ENCODE peak calls at places on chromosomes 2 and 18, in ten cellular contexts. One of them, this sample, is unnamed. For H3K4me1, H3K36me3 and H3K9me3, the result is how much of the 10 kb centered on the place peaks cover.

GRCh38 chr2:72778410-72778809 is 47.4 kb downstream of the EXOC6B start:
- DNase-seq in HCT116: no peak
- DNase-seq in prostate gland: no peak
- DNase-seq in neural progenitor cell: no peak
- DNase-seq in right atrium auricular region: no peak
- DNase-seq in naive thymus-derived CD4-positive, alpha-beta T cell: no peak
- DNase-seq in fibroblast of lung: peak
- DNase-seq in mesenchymal stem cell: peak
- DNase-seq in left lung: no peak
- DNase-seq in SJSA1: no peak
- DNase-seq in this sample: no peak

GRCh38 chr2:17270894-17271293 is 247.3 kb downstream of the RAD51AP2 start:
- DNase-seq in fibroblast of lung: no peak
- DNase-seq in SJSA1: no peak
- DNase-seq in mesenchymal stem cell: no peak
- DNase-seq in prostate gland: no peak
- DNase-seq in neural progenitor cell: no peak
- DNase-seq in HCT116: no peak
- DNase-seq in left lung: no peak
- DNase-seq in naive thymus-derived CD4-positive, alpha-beta T cell: no peak
- DNase-seq in right atrium auricular region: no peak
- DNase-seq in this sample: no peak

GRCh38 chr2:134717706-134718094 is 1.1 kb downstream of the TMEM163 start:
- DNase-seq in mesenchymal stem cell: no peak
- DNase-seq in SJSA1: no peak
- DNase-seq in HCT116: no peak
- DNase-seq in right atrium auricular region: no peak
- DNase-seq in left lung: no peak
- DNase-seq in prostate gland: no peak
- DNase-seq in fibroblast of lung: no peak
- DNase-seq in neural progenitor cell: peak
- DNase-seq in naive thymus-derived CD4-positive, alpha-beta T cell: no peak
- DNase-seq in this sample: no peak

GRCh38 chr2:169131587-169132512 is 62.5 kb downstream of the DHRS9 start:
- DNase-seq in HCT116: peak
- DNase-seq in fibroblast of lung: peak
- DNase-seq in right atrium auricular region: no peak
- DNase-seq in SJSA1: no peak
- DNase-seq in left lung: no peak
- DNase-seq in naive thymus-derived CD4-positive, alpha-beta T cell: peak
- DNase-seq in mesenchymal stem cell: peak
- DNase-seq in neural progenitor cell: peak
- DNase-seq in prostate gland: no peak
- DNase-seq in this sample: no peak

GRCh38 chr18:22432672-22433137 is 15.0 kb upstream of the CTAGE1 start:
- DNase-seq in fibroblast of lung: peak
- DNase-seq in SJSA1: peak
- DNase-seq in mesenchymal stem cell: peak
- DNase-seq in naive thymus-derived CD4-positive, alpha-beta T cell: no peak
- DNase-seq in left lung: no peak
- DNase-seq in right atrium auricular region: peak
- DNase-seq in neural progenitor cell: no peak
- DNase-seq in HCT116: peak
- DNase-seq in prostate gland: no peak
- DNase-seq in this sample: peak

GRCh38 chr18:13435596-13436333 is 217.2 kb downstream of the LDLRAD4 start:
- DNase-seq in right atrium auricular region: no peak
- DNase-seq in left lung: no peak
- DNase-seq in HCT116: no peak
- DNase-seq in mesenchymal stem cell: peak
- DNase-seq in fibroblast of lung: peak
- DNase-seq in neural progenitor cell: no peak
- DNase-seq in naive thymus-derived CD4-positive, alpha-beta T cell: no peak
- DNase-seq in SJSA1: no peak
- DNase-seq in prostate gland: no peak
- DNase-seq in this sample: no peak

GRCh38 chr2:165295643-165296042 is 56.4 kb downstream of the SCN2A start:
- DNase-seq in prostate gland: no peak
- DNase-seq in mesenchymal stem cell: no peak
- DNase-seq in fibroblast of lung: no peak
- DNase-seq in neural progenitor cell: no peak
- DNase-seq in SJSA1: no peak
- DNase-seq in left lung: no peak
- DNase-seq in naive thymus-derived CD4-positive, alpha-beta T cell: no peak
- DNase-seq in HCT116: no peak
- DNase-seq in right atrium auricular region: no peak
- DNase-seq in this sample: no peak

GRCh38 chr2:198326431-198326830 is 522.0 kb downstream of the PLCL1 start:
- DNase-seq in prostate gland: no peak
- DNase-seq in right atrium auricular region: no peak
- DNase-seq in SJSA1: no peak
- DNase-seq in naive thymus-derived CD4-positive, alpha-beta T cell: peak
- DNase-seq in mesenchymal stem cell: no peak
- DNase-seq in neural progenitor cell: no peak
- DNase-seq in HCT116: no peak
- DNase-seq in fibroblast of lung: no peak
- DNase-seq in left lung: no peak
- DNase-seq in this sample: no peak

GRCh38 chr2:230714122-230714453 is 1.4 kb downstream of the CAB39 start:
- DNase-seq in naive thymus-derived CD4-positive, alpha-beta T cell: peak
- DNase-seq in neural progenitor cell: peak
- DNase-seq in SJSA1: peak
- DNase-seq in prostate gland: no peak
- DNase-seq in left lung: no peak
- DNase-seq in right atrium auricular region: no peak
- DNase-seq in mesenchymal stem cell: peak
- DNase-seq in fibroblast of lung: peak
- DNase-seq in HCT116: no peak
- DNase-seq in this sample: no peak

GRCh38 chr2:119484834-119485233 is 39.4 kb downstream of the SCTR start:
- DNase-seq in fibroblast of lung: no peak
- DNase-seq in right atrium auricular region: peak
- DNase-seq in left lung: no peak
- DNase-seq in HCT116: no peak
- DNase-seq in neural progenitor cell: no peak
- DNase-seq in mesenchymal stem cell: no peak
- DNase-seq in SJSA1: peak
- DNase-seq in naive thymus-derived CD4-positive, alpha-beta T cell: no peak
- DNase-seq in prostate gland: no peak
- DNase-seq in this sample: no peak

GRCh38 chr2:16559263-16559662 is 106.4 kb downstream of the CYRIA start:
- DNase-seq in fibroblast of lung: no peak
- DNase-seq in naive thymus-derived CD4-positive, alpha-beta T cell: no peak
- DNase-seq in HCT116: no peak
- DNase-seq in prostate gland: no peak
- DNase-seq in SJSA1: no peak
- DNase-seq in left lung: no peak
- DNase-seq in right atrium auricular region: no peak
- DNase-seq in mesenchymal stem cell: no peak
- DNase-seq in neural progenitor cell: no peak
- DNase-seq in this sample: no peak

DNA sequence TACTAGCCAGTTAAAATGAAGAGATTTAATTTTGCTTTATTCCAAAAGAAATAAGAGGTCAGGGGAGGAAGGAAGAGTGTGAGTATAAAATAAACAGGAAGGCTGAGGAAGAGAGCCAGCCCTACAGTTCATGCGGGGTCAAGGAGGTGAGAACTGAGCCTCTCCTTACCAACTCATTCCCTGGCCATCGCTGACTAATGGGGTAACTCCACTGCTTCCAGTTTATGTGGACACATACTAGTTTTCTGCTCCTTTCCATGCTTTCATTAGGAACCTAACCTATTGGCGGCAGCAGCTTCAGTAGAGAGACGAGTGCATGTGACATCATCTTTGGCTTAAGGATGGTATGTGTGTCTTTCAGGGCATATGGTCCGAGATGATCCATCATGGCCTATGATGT is 184.4 kb upstream of the OSR1 start:
- DNase-seq in prostate gland: no peak
- DNase-seq in mesenchymal stem cell: no peak
- DNase-seq in right atrium auricular region: no peak
- DNase-seq in neural progenitor cell: no peak
- DNase-seq in SJSA1: no peak
- DNase-seq in fibroblast of lung: peak
- DNase-seq in HCT116: no peak
- DNase-seq in left lung: no peak
- DNase-seq in naive thymus-derived CD4-positive, alpha-beta T cell: no peak
- DNase-seq in this sample: no peak
- H3K4me1 ChIP-seq in prostate gland: under half
- H3K4me1 ChIP-seq in mesenchymal stem cell: under half
- H3K4me1 ChIP-seq in right atrium auricular region: under half
- H3K4me1 ChIP-seq in neural progenitor cell: under half
- H3K4me1 ChIP-seq in SJSA1: under half
- H3K4me1 ChIP-seq in fibroblast of lung: under half
- H3K4me1 ChIP-seq in HCT116: under half
- H3K4me1 ChIP-seq in left lung: under half
- H3K4me1 ChIP-seq in naive thymus-derived CD4-positive, alpha-beta T cell: under half
- H3K4me1 ChIP-seq in this sample: under half

GRCh38 chr2:226775032-226775509 is 24.5 kb downstream of the IRS1 start:
- DNase-seq in mesenchymal stem cell: no peak
- DNase-seq in right atrium auricular region: no peak
- DNase-seq in fibroblast of lung: no peak
- DNase-seq in naive thymus-derived CD4-positive, alpha-beta T cell: no peak
- DNase-seq in neural progenitor cell: no peak
- DNase-seq in SJSA1: no peak
- DNase-seq in prostate gland: no peak
- DNase-seq in left lung: no peak
- DNase-seq in HCT116: no peak
- DNase-seq in this sample: no peak

GRCh38 chr2:226776104-226776503 is 23.5 kb downstream of the IRS1 start:
- DNase-seq in fibroblast of lung: no peak
- DNase-seq in right atrium auricular region: no peak
- DNase-seq in naive thymus-derived CD4-positive, alpha-beta T cell: no peak
- DNase-seq in mesenchymal stem cell: no peak
- DNase-seq in prostate gland: no peak
- DNase-seq in neural progenitor cell: no peak
- DNase-seq in HCT116: no peak
- DNase-seq in left lung: no peak
- DNase-seq in SJSA1: no peak
- DNase-seq in this sample: no peak

GRCh38 chr2:226771067-226771466 is 28.6 kb downstream of the IRS1 start:
- DNase-seq in prostate gland: no peak
- DNase-seq in naive thymus-derived CD4-positive, alpha-beta T cell: no peak
- DNase-seq in right atrium auricular region: no peak
- DNase-seq in SJSA1: no peak
- DNase-seq in HCT116: no peak
- DNase-seq in mesenchymal stem cell: no peak
- DNase-seq in fibroblast of lung: no peak
- DNase-seq in neural progenitor cell: no peak
- DNase-seq in left lung: no peak
- DNase-seq in this sample: no peak

GRCh38 chr2:226773291-226773690 is 26.3 kb downstream of the IRS1 start:
- DNase-seq in prostate gland: no peak
- DNase-seq in neural progenitor cell: no peak
- DNase-seq in HCT116: no peak
- DNase-seq in fibroblast of lung: no peak
- DNase-seq in right atrium auricular region: no peak
- DNase-seq in mesenchymal stem cell: no peak
- DNase-seq in SJSA1: no peak
- DNase-seq in naive thymus-derived CD4-positive, alpha-beta T cell: no peak
- DNase-seq in left lung: no peak
- DNase-seq in this sample: no peak

GRCh38 chr2:226772389-226773179 is 27.0 kb downstream of the IRS1 start:
- DNase-seq in HCT116: no peak
- DNase-seq in fibroblast of lung: no peak
- DNase-seq in naive thymus-derived CD4-positive, alpha-beta T cell: peak
- DNase-seq in neural progenitor cell: no peak
- DNase-seq in mesenchymal stem cell: peak
- DNase-seq in right atrium auricular region: no peak
- DNase-seq in SJSA1: no peak
- DNase-seq in prostate gland: no peak
- DNase-seq in left lung: no peak
- DNase-seq in this sample: no peak
- H3K36me3 ChIP-seq in HCT116: under half
- H3K36me3 ChIP-seq in fibroblast of lung: under half
- H3K36me3 ChIP-seq in naive thymus-derived CD4-positive, alpha-beta T cell: under half
- H3K36me3 ChIP-seq in neural progenitor cell: under half
- H3K36me3 ChIP-seq in mesenchymal stem cell: under half
- H3K36me3 ChIP-seq in right atrium auricular region: under half
- H3K36me3 ChIP-seq in SJSA1: under half
- H3K36me3 ChIP-seq in prostate gland: under half
- H3K36me3 ChIP-seq in left lung: under half
- H3K36me3 ChIP-seq in this sample: under half

GRCh38 chr2:157107460-157107859 is 150.0 kb upstream of the GALNT5 start:
- DNase-seq in right atrium auricular region: no peak
- DNase-seq in SJSA1: no peak
- DNase-seq in prostate gland: no peak
- DNase-seq in HCT116: no peak
- DNase-seq in fibroblast of lung: no peak
- DNase-seq in left lung: no peak
- DNase-seq in neural progenitor cell: no peak
- DNase-seq in mesenchymal stem cell: no peak
- DNase-seq in naive thymus-derived CD4-positive, alpha-beta T cell: no peak
- DNase-seq in this sample: no peak

GRCh38 chr2:157107877-157108276 is 149.6 kb upstream of the GALNT5 start:
- DNase-seq in neural progenitor cell: no peak
- DNase-seq in naive thymus-derived CD4-positive, alpha-beta T cell: no peak
- DNase-seq in left lung: no peak
- DNase-seq in SJSA1: no peak
- DNase-seq in HCT116: no peak
- DNase-seq in mesenchymal stem cell: peak
- DNase-seq in prostate gland: no peak
- DNase-seq in right atrium auricular region: no peak
- DNase-seq in fibroblast of lung: peak
- DNase-seq in this sample: no peak

GRCh38 chr2:157105372-157105771 is 152.1 kb upstream of the GALNT5 start:
- DNase-seq in neural progenitor cell: no peak
- DNase-seq in right atrium auricular region: no peak
- DNase-seq in prostate gland: no peak
- DNase-seq in fibroblast of lung: no peak
- DNase-seq in SJSA1: no peak
- DNase-seq in HCT116: no peak
- DNase-seq in naive thymus-derived CD4-positive, alpha-beta T cell: no peak
- DNase-seq in left lung: no peak
- DNase-seq in mesenchymal stem cell: no peak
- DNase-seq in this sample: no peak

DNA sequence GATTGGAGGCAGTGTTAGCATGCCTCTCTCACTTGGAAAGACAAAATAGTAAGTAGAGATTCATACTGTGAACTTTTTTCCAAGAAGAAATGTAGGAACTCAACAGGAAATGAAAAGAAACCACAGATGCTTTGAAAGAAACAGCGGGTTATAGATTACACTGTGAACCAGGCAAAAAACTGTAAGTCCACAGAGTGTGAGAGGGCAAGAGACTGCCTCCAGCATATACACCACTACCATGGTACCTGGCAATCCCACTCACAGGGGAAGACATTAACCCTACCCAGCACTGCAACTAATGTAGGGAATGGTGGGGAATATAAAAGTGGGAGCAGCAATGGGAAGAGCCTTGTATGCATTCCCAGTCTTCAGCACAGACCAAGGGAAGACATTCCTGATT is 150.6 kb upstream of the GALNT5 start:
- DNase-seq in HCT116: no peak
- DNase-seq in right atrium auricular region: no peak
- DNase-seq in left lung: no peak
- DNase-seq in naive thymus-derived CD4-positive, alpha-beta T cell: no peak
- DNase-seq in neural progenitor cell: no peak
- DNase-seq in prostate gland: no peak
- DNase-seq in mesenchymal stem cell: no peak
- DNase-seq in SJSA1: no peak
- DNase-seq in fibroblast of lung: no peak
- DNase-seq in this sample: no peak
- H3K9me3 ChIP-seq in HCT116: under half
- H3K9me3 ChIP-seq in right atrium auricular region: under half
- H3K9me3 ChIP-seq in left lung: under half
- H3K9me3 ChIP-seq in naive thymus-derived CD4-positive, alpha-beta T cell: under half
- H3K9me3 ChIP-seq in neural progenitor cell: under half
- H3K9me3 ChIP-seq in prostate gland: under half
- H3K9me3 ChIP-seq in mesenchymal stem cell: under half
- H3K9me3 ChIP-seq in SJSA1: under half
- H3K9me3 ChIP-seq in fibroblast of lung: under half
- H3K9me3 ChIP-seq in this sample: under half

GRCh38 chr18:45441110-45441842 is 174.0 kb upstream of the SLC14A2 start:
- DNase-seq in neural progenitor cell: no peak
- DNase-seq in prostate gland: no peak
- DNase-seq in SJSA1: no peak
- DNase-seq in mesenchymal stem cell: peak
- DNase-seq in naive thymus-derived CD4-positive, alpha-beta T cell: no peak
- DNase-seq in right atrium auricular region: no peak
- DNase-seq in HCT116: no peak
- DNase-seq in fibroblast of lung: peak
- DNase-seq in left lung: no peak
- DNase-seq in this sample: no peak
- H3K4me1 ChIP-seq in neural progenitor cell: under half
- H3K4me1 ChIP-seq in prostate gland: under half
- H3K4me1 ChIP-seq in SJSA1: under half
- H3K4me1 ChIP-seq in mesenchymal stem cell: under half
- H3K4me1 ChIP-seq in naive thymus-derived CD4-positive, alpha-beta T cell: under half
- H3K4me1 ChIP-seq in right atrium auricular region: under half
- H3K4me1 ChIP-seq in HCT116: under half
- H3K4me1 ChIP-seq in fibroblast of lung: under half
- H3K4me1 ChIP-seq in left lung: under half
- H3K4me1 ChIP-seq in this sample: under half

This sample was measured in thyroid gland.